ENCODE peak calls at places on chromosome 10, in five cellular contexts. H, K, D, S and Y are unnamed samples.

GRCh38 chr10:1600861-1601260 is 136.5 kb downstream of the ADARB2 start:
- DNase-seq in H (no peak), K (no peak), D (no peak), S (no peak), Y (no peak)

GRCh38 chr10:72875250-72876055 is 18.1 kb upstream of the OIT3 start:
- DNase-seq in H (peak), K (peak), D (peak), S (peak), Y (no peak)

GRCh38 chr10:82288461-82288881 is 413.5 kb downstream of the NRG3 start:
- DNase-seq in H (peak), K (peak), D (peak), S (no peak), Y (no peak)

GRCh38 chr10:1289591-1289990 is 233.4 kb downstream of the WDR37 start:
- DNase-seq in H (no peak), K (no peak), D (no peak), S (no peak), Y (no peak)

GRCh38 chr10:9951481-9952257 is 1066.0 kb upstream of the CELF2 start:
- DNase-seq in H (no peak), K (no peak), D (peak), S (peak), Y (no peak)

GRCh38 chr10:52172581-52172980 is 141.5 kb upstream of the DKK1 start:
- DNase-seq in H (peak), K (no peak), D (peak), S (peak), Y (no peak)

GRCh38 chr10:89235073-89235798 is 16.3 kb downstream of the LIPA start:
- DNase-seq in H (peak), K (peak), D (no peak), S (no peak), Y (no peak)

GRCh38 chr10:43444313-43444712 is 7.4 kb downstream of the ZNF487 start:
- DNase-seq in H (no peak), K (no peak), D (no peak), S (no peak), Y (no peak)

GRCh38 chr10:17175551-17175950 is 25.9 kb downstream of the TRDMT1 start:
- DNase-seq in H (peak), K (peak), D (peak), S (peak), Y (peak)

GRCh38 chr10:86594535-86594934 is 59.8 kb upstream of the OPN4 start:
- DNase-seq in H (peak), K (peak), D (peak), S (peak), Y (no peak)

GRCh38 chr10:116270691-116271592 is 2.1 kb downstream of the GFRA1 start:
- DNase-seq in H (no peak), K (no peak), D (no peak), S (peak), Y (no peak)

GRCh38 chr10:61975107-61975932 is 73.8 kb downstream of the ARID5B start:
- DNase-seq in H (peak), K (peak), D (peak), S (peak), Y (no peak)

GRCh38 chr10:103276251-103276936 is 544 bp upstream of the INA start:
- DNase-seq in H (no peak), K (no peak), D (no peak), S (no peak), Y (no peak)

GRCh38 chr10:112565434-112566053 is 118.5 kb downstream of the VTI1A start:
- DNase-seq in H (peak), K (peak), D (peak), S (peak), Y (peak)
- TF ChIP-seq CTCF in H (peak), K (peak), D (peak), S (peak), Y (peak)

GRCh38 chr10:119538632-119539358 is 3.7 kb downstream of the RGS10 start:
- DNase-seq in H (no peak), K (no peak), D (peak), S (no peak), Y (peak)
- TF ChIP-seq CTCF in H (no peak), K (no peak), D (no peak), S (no peak), Y (no peak)

DNA sequence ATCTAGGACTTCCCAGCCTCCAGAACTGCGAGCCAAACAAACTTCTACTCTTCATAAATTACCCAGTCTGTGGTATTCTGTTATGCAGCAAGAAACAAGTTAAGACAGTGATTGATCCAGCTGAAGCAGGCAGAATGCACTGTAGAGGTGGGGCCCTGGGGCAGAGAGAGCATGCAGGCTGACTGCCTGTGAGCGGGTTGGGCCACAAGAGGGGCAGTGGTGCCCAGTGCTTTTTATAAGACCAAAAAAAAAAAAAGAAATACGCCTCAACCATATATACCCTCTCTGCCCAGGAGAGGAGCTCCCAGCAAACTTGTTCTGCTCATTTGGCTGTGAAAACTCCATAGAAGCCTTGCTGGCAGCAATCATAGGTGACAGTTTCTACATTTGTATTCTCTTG is 104.7 kb downstream of the SORBS1 start:
- DNase-seq in H (no peak), K (no peak), D (no peak), S (no peak), Y (no peak)
- TF ChIP-seq CTCF in H (no peak), K (no peak), D (no peak), S (no peak), Y (no peak)

GRCh38 chr10:119246862-119247549 is 39.6 kb downstream of the GRK5 start:
- DNase-seq in H (peak), K (peak), D (peak), S (peak), Y (no peak)
- TF ChIP-seq CTCF in H (no peak), K (no peak), D (no peak), S (peak), Y (no peak)

GRCh38 chr10:97179731-97180366 is 5.9 kb downstream of the SLIT1 start:
- DNase-seq in H (no peak), K (no peak), D (no peak), S (no peak), Y (no peak)
- TF ChIP-seq CTCF in H (no peak), K (no peak), D (no peak), S (no peak), Y (no peak)

GRCh38 chr10:121648078-121648477 is 49.8 kb upstream of the FGFR2 start:
- DNase-seq in H (no peak), K (no peak), D (no peak), S (no peak), Y (no peak)

GRCh38 chr10:121644501-121644900 is 46.3 kb upstream of the FGFR2 start:
- DNase-seq in H (no peak), K (no peak), D (no peak), S (no peak), Y (no peak)

GRCh38 chr10:121648493-121648892 is 50.2 kb upstream of the FGFR2 start:
- DNase-seq in H (no peak), K (no peak), D (no peak), S (no peak), Y (no peak)

GRCh38 chr10:121647401-121647800 is 49.2 kb upstream of the FGFR2 start:
- DNase-seq in H (no peak), K (no peak), D (no peak), S (no peak), Y (no peak)

GRCh38 chr10:121645696-121646095 is 47.5 kb upstream of the FGFR2 start:
- DNase-seq in H (no peak), K (no peak), D (no peak), S (no peak), Y (no peak)
- TF ChIP-seq CTCF in H (no peak), K (no peak), D (no peak), S (no peak), Y (no peak)

GRCh38 chr10:35639651-35640311 is 2.3 kb downstream of the FZD8 start:
- DNase-seq in H (peak), K (no peak), D (peak), S (peak), Y (no peak)
- TF ChIP-seq CTCF in H (peak), K (no peak), D (peak), S (peak), Y (no peak)